ENCODE peak calls at places on chromosomes 4 and X, in nine cellular contexts. Z is MV-4-11; D is T-cell; Q is body of pancreas; S is psoas muscle; F is CD4-positive, alpha-beta T cell; J is A549; M is NCI-H1436; P is aorta. N is an unnamed sample.

GRCh38 chr4:70651864-70652506 is 14.3 kb downstream of the JCHAIN start:
- DNase-seq in P (no peak), Q (no peak), S (no peak), M (peak), D (peak), Z (peak), J (peak), F (no peak), N (peak)

GRCh38 chr4:21991537-21991936 is 43.0 kb upstream of the KCNIP4 start:
- DNase-seq in Z (no peak), D (no peak), J (no peak), F (no peak), S (no peak), P (no peak), M (no peak), Q (no peak), N (no peak)

GRCh38 chrX:16160729-16161128 is 6.6 kb upstream of the MAGEB17 start:
- DNase-seq in J (peak), S (no peak), F (no peak), Q (no peak), Z (no peak), P (no peak), D (no peak), M (no peak), N (peak)

GRCh38 chrX:153643431-153644351 is 3.3 kb upstream of the DUSP9 start:
- DNase-seq in F (no peak), Z (no peak), Q (peak), P (peak), J (peak), M (no peak), D (no peak), S (no peak), N (no peak)

GRCh38 chr4:169492436-169493163 is 119.8 kb downstream of the NEK1 start:
- DNase-seq in D (peak), Z (peak), M (peak), P (no peak), Q (peak), S (no peak), J (peak), F (no peak), N (no peak)

GRCh38 chr4:79198886-79199591 is 126.8 kb downstream of the NAA11 start:
- DNase-seq in Q (no peak), P (no peak), S (no peak), F (no peak), J (no peak), Z (no peak), D (no peak), M (peak), N (no peak)

GRCh38 chrX:30689116-30689515 is 35.9 kb downstream of the GK start:
- DNase-seq in Q (no peak), M (no peak), S (no peak), F (no peak), P (no peak), D (no peak), Z (no peak), J (no peak), N (no peak)

GRCh38 chrX:12920990-12921389 is 14.6 kb downstream of the TLR8 start:
- DNase-seq in Q (no peak), J (no peak), S (no peak), D (no peak), F (no peak), M (no peak), P (no peak), Z (no peak), N (no peak)

GRCh38 chrX:47458528-47458927 is 24.5 kb downstream of the ZNF41 start:
- DNase-seq in P (no peak), Q (no peak), J (no peak), M (no peak), S (no peak), D (peak), F (no peak), Z (no peak), N (no peak)

GRCh38 chr4:33882246-33882990 is 2361.9 kb downstream of the ARAP2 start:
- DNase-seq in F (no peak), M (no peak), D (no peak), S (no peak), J (no peak), P (no peak), Q (no peak), Z (no peak), N (no peak)

GRCh38 chr4:123616970-123617392 is 220.4 kb downstream of the SPRY1 start:
- DNase-seq in M (peak), Z (peak), F (peak), S (peak), P (no peak), D (peak), Q (peak), J (no peak), N (no peak)

GRCh38 chrX:51931761-51932160 is 38.3 kb downstream of the MAGED1 start:
- DNase-seq in S (no peak), Z (no peak), D (no peak), F (no peak), P (no peak), J (no peak), M (no peak), Q (no peak), N (no peak)

GRCh38 chr4:15765910-15766703 is 12.0 kb upstream of the CD38 start:
- DNase-seq in F (peak), S (no peak), Z (peak), P (no peak), Q (no peak), J (no peak), D (peak), M (no peak), N (no peak)

GRCh38 chrX:39969099-39969825 is 128.5 kb downstream of the BCOR start:
- DNase-seq in S (no peak), M (peak), Q (peak), F (peak), D (peak), Z (no peak), J (no peak), P (no peak), N (no peak)

GRCh38 chr4:156830356-156830755 is 141.2 kb downstream of the PDGFC start:
- DNase-seq in D (no peak), Q (no peak), S (no peak), M (no peak), Z (peak), P (no peak), J (no peak), F (no peak), N (no peak)

GRCh38 chr4:3353747-3354454 is 61.1 kb downstream of the RGS12 start:
- DNase-seq in F (no peak), D (no peak), M (no peak), J (no peak), Z (no peak), S (no peak), P (no peak), Q (no peak), N (no peak)

GRCh38 chrX:153499876-153500275 is 5.1 kb downstream of the BGN start:
- DNase-seq in M (no peak), Z (no peak), P (no peak), J (no peak), Q (no peak), D (no peak), F (no peak), S (no peak), N (no peak)

GRCh38 chrX:154371771-154372300 is 2.6 kb downstream of the FLNA start:
- DNase-seq in S (no peak), J (no peak), D (no peak), P (no peak), M (no peak), Q (no peak), F (no peak), Z (no peak), N (no peak)

GRCh38 chr4:142318280-142318679 is 527.8 kb downstream of the INPP4B start:
- DNase-seq in D (no peak), Z (no peak), F (no peak), P (no peak), Q (no peak), S (no peak), M (no peak), J (no peak), N (no peak)